ENCODE peak calls at places on chromosomes 16 and 17, in five cellular contexts. W is SW480; K is tibial artery; D is HFF-Myc; O is stimulated activated CD8-positive, alpha-beta memory T cell treated with anti-CD3 and anti-CD28 coated beads, Interleukin-15, amount 100 ng/mL, for 4 hours. B is an unnamed sample.

GRCh38 chr17:82647593-82648164 is 565 bp downstream of the WDR45B start:
- DNase-seq in D (no peak), O (peak), K (peak), W (no peak), B (no peak)

GRCh38 chr17:8041249-8041928 is 2.5 kb downstream of the ALOX15B start:
- DNase-seq in O (no peak), D (no peak), W (peak), K (peak), B (no peak)

GRCh38 chr17:57375040-57375769 is 118.9 kb downstream of the MSI2 start:
- DNase-seq in D (no peak), W (no peak), K (no peak), O (no peak), B (no peak)

GRCh38 chr17:60284709-60285108 is 107.2 kb downstream of the USP32 start:
- DNase-seq in K (no peak), D (no peak), W (no peak), O (no peak), B (no peak)

GRCh38 chr17:38598536-38598935 is 7.2 kb downstream of the SRCIN1 start:
- DNase-seq in O (no peak), D (peak), K (no peak), W (peak), B (peak)

GRCh38 chr16:57574646-57575467 is 32.4 kb downstream of the ADGRG5 start:
- DNase-seq in K (peak), W (no peak), O (no peak), D (no peak), B (no peak)

GRCh38 chr17:66720567-66720966 is 114.3 kb upstream of the CACNG5 start:
- DNase-seq in O (no peak), D (no peak), W (no peak), K (no peak), B (no peak)

GRCh38 chr16:75340715-75341500 is 89.5 kb upstream of the BCAR1 start:
- DNase-seq in W (no peak), K (no peak), O (no peak), D (no peak), B (no peak)

GRCh38 chr17:57517519-57518342 is 227.4 kb downstream of the CCDC182 start:
- DNase-seq in D (no peak), K (no peak), O (no peak), W (no peak), B (no peak)

GRCh38 chr16:84907575-84907974 is 87.8 kb downstream of the CRISPLD2 start:
- DNase-seq in W (no peak), K (peak), O (no peak), D (no peak), B (no peak)

GRCh38 chr17:30549864-30550511 is 72.8 kb downstream of the GOSR1 start:
- DNase-seq in K (peak), O (no peak), D (no peak), W (peak), B (no peak)

GRCh38 chr17:7114241-7114874 is at the start of gene ASGR2:
- DNase-seq in O (no peak), W (no peak), D (no peak), K (no peak), B (no peak)

GRCh38 chr16:84461029-84461415 is 43.4 kb downstream of the MEAK7 start:
- DNase-seq in O (no peak), D (no peak), W (no peak), K (peak), B (no peak)

GRCh38 chr16:4846503-4846900 is 586 bp downstream of the GLYR1 start:
- DNase-seq in W (peak), D (no peak), O (peak), K (no peak), B (peak)

GRCh38 chr17:17236295-17237025 is 508 bp downstream of the FLCN start:
- DNase-seq in D (no peak), W (peak), O (no peak), K (no peak), B (peak)

GRCh38 chr16:54171855-54172537 is 114.6 kb downstream of the IRX3 start:
- DNase-seq in O (no peak), D (no peak), K (no peak), W (peak), B (no peak)

GRCh38 chr17:1762233-1762905 is 509 bp downstream of the SERPINF1 start:
- DNase-seq in D (peak), W (peak), K (no peak), O (no peak), B (no peak)

GRCh38 chr16:66844342-66845079 is at the start of gene CA7:
- DNase-seq in W (no peak), D (no peak), O (no peak), K (no peak), B (peak)

GRCh38 chr16:56428087-56428486 is 2.7 kb upstream of the AMFR start:
- DNase-seq in D (no peak), W (no peak), O (no peak), K (no peak), B (no peak)

GRCh38 chr16:58843675-58844074 is 109.6 kb upstream of the GOT2 start:
- DNase-seq in D (peak), W (peak), O (no peak), K (no peak), B (peak)

GRCh38 chr17:30095507-30096244 is 20.9 kb upstream of the NSRP1 start:
- DNase-seq in D (no peak), W (peak), K (no peak), O (no peak), B (peak)

GRCh38 chr16:27402964-27403600 is 1.1 kb downstream of the IL21R start:
- DNase-seq in D (no peak), W (no peak), O (no peak), K (no peak), B (no peak)

GRCh38 chr17:55641559-55642160 is 81.0 kb downstream of the TMEM100 start:
- DNase-seq in W (peak), K (peak), D (peak), O (no peak), B (peak)

GRCh38 chr17:13346081-13346533 is 255.6 kb downstream of the HS3ST3A1 start:
- DNase-seq in K (no peak), O (no peak), W (peak), D (peak), B (peak)

GRCh38 chr17:81085420-81085911 is 50.5 kb downstream of the BAIAP2 start:
- DNase-seq in O (no peak), W (no peak), K (no peak), D (no peak), B (no peak)

GRCh38 chr17:34894971-34895370 is 66.3 kb downstream of the CCT6B start:
- DNase-seq in O (no peak), K (peak), W (no peak), D (no peak), B (no peak)

GRCh38 chr16:53429221-53429943 is 4.9 kb upstream of the RBL2 start:
- DNase-seq in W (no peak), K (no peak), O (no peak), D (no peak), B (no peak)

GRCh38 chr16:83942074-83942473 is 11.0 kb upstream of the OSGIN1 start:
- DNase-seq in K (no peak), D (no peak), W (no peak), O (no peak), B (no peak)